ENCODE peak calls at places on chromosomes 12 and 14, in six cellular contexts. F is H9, G is H1, D is IMR-90, W is mesenchymal stem cell, S is neuronal stem cell. X is an unnamed sample.

GRCh38 chr12:114588061-114588460 is 95.9 kb downstream of the TBX3 start:
- DNase-seq in F (no peak), G (no peak), D (no peak), W (no peak), S (no peak), X (peak)

GRCh38 chr12:49680075-49680474 is 27.1 kb downstream of the FMNL3 start:
- DNase-seq in F (no peak), G (no peak), D (no peak), W (no peak), S (no peak), X (no peak)

GRCh38 chr14:31829256-31829923 is 247.7 kb upstream of the ARHGAP5 start:
- DNase-seq in F (no peak), G (no peak), D (peak), W (peak), S (no peak), X (peak)

GRCh38 chr14:70665448-70666363 is 24.0 kb downstream of the TTC9 start:
- DNase-seq in F (no peak), G (no peak), D (no peak), W (no peak), S (no peak), X (peak)

GRCh38 chr14:77037886-77038511 is 9.5 kb upstream of the IRF2BPL start:
- DNase-seq in F (no peak), G (peak), D (no peak), W (peak), S (no peak), X (no peak)

GRCh38 chr14:71610797-71611196 is 321.4 kb upstream of the RGS6 start:
- DNase-seq in F (no peak), G (no peak), D (no peak), W (no peak), S (no peak), X (no peak)

GRCh38 chr12:115785548-115785947 is 491.9 kb downstream of the MED13L start:
- DNase-seq in F (no peak), G (no peak), D (no peak), W (no peak), S (no peak), X (no peak)

GRCh38 chr12:98211914-98212695 is 303.3 kb upstream of the TMPO start:
- DNase-seq in F (no peak), G (no peak), D (no peak), W (no peak), S (no peak), X (no peak)

GRCh38 chr14:76056128-76056527 is 70.6 kb downstream of the IFT43 start:
- DNase-seq in F (peak), G (no peak), D (peak), W (peak), S (no peak), X (no peak)

GRCh38 chr14:33916663-33917565 is 34.0 kb downstream of the EGLN3 start:
- DNase-seq in F (no peak), G (no peak), D (no peak), W (peak), S (no peak), X (peak)

GRCh38 chr12:39592295-39592694 is 27.3 kb downstream of the ABCD2 start:
- DNase-seq in F (no peak), G (no peak), D (no peak), W (no peak), S (no peak), X (no peak)

GRCh38 chr14:34374998-34375740 is 86.9 kb downstream of the SPTSSA start:
- DNase-seq in F (no peak), G (no peak), D (no peak), W (no peak), S (no peak), X (peak)

GRCh38 chr14:49966304-49966809 is 73.5 kb downstream of the ARF6 start:
- DNase-seq in F (no peak), G (peak), D (no peak), W (no peak), S (no peak), X (no peak)

GRCh38 chr14:55123101-55123500 is 6.0 kb upstream of the LGALS3 start:
- DNase-seq in F (no peak), G (no peak), D (peak), W (peak), S (no peak), X (no peak)

GRCh38 chr12:22459872-22460490 is 84.4 kb downstream of the C2CD5 start:
- DNase-seq in F (no peak), G (no peak), D (peak), W (peak), S (peak), X (peak)

GRCh38 chr12:91335724-91336123 is 153.1 kb upstream of the DCN start:
- DNase-seq in F (no peak), G (no peak), D (no peak), W (no peak), S (no peak), X (no peak)

GRCh38 chr14:105837349-105838063 is 311.1 kb downstream of the TMEM121 start:
- DNase-seq in F (peak), G (no peak), D (no peak), W (no peak), S (no peak), X (no peak)

GRCh38 chr14:54782803-54783659 is 119.6 kb downstream of the GCH1 start:
- DNase-seq in F (peak), G (no peak), D (no peak), W (no peak), S (no peak), X (no peak)

GRCh38 chr12:39122562-39123204 is 217.3 kb upstream of the CPNE8 start:
- DNase-seq in F (peak), G (peak), D (no peak), W (no peak), S (no peak), X (peak)

GRCh38 chr12:120710805-120711296 is 593 bp downstream of the UNC119B start:
- DNase-seq in F (peak), G (peak), D (no peak), W (peak), S (no peak), X (peak)

GRCh38 chr12:39429809-39430208 is 13.1 kb downstream of the KIF21A start:
- DNase-seq in F (no peak), G (no peak), D (no peak), W (no peak), S (no peak), X (no peak)

GRCh38 chr12:19035552-19035951 is 94.0 kb upstream of the PLEKHA5 start:
- DNase-seq in F (no peak), G (no peak), D (peak), W (no peak), S (no peak), X (peak)

GRCh38 chr14:80215756-80216581 is 4.7 kb upstream of the DIO2 start:
- DNase-seq in F (peak), G (no peak), D (peak), W (peak), S (no peak), X (peak)

DNA sequence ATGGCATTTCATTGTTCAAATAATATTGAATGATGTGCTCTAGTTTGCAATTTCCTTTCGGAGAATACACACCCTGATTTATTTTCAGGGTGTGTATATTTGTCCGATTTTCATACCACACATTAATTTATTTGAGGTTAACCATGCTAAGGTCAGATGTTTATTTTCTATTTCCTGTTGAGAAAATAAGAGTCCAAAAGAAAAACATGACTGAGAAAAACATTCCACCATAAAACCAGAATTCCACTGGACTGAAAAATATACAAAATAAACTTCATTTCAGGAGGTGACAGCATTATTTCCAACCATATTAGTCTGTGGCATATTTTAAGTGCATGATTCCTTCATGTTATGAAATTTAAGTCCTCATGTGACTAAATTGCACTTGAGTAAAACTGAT is 64.2 kb upstream of the OVCH1 start:
- DNase-seq in F (no peak), G (no peak), D (no peak), W (no peak), S (no peak), X (no peak)
- H2AFZ ChIP-seq in F (no peak), G (no peak), D (no peak), W (no peak), S (no peak), X (no peak)

DNA sequence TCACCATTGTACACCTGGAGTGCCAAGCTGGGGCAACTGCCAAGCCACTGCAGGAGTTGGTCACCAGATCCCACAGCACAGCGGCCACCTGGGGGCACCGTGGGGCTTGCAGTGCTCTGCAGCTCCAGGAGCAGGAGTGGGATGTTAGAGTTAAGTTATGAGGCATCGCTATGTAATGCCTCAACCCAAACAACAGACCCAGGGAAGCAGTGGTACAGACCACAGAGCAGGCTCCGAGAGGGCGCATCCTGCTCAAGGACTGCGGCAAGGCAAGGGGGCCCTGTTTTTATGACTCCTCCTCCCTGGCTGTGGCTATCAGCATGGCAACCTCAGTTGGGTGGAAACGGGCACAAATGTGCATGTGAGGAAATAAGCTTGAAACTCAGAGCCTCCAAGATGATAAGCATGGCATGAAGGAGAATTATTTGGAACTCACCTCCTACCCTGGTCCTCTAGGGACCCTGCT is 63.1 kb downstream of the ARL6IP4 start:
- DNase-seq in F (peak), G (peak), D (peak), W (peak), S (peak), X (peak)
- H2BK5ac ChIP-seq in F (no peak), G (no peak), D (peak), W (no peak), S (no peak), X (no peak)

GRCh38 chr14:42228611-42229010 is 621.9 kb downstream of the LRFN5 start:
- DNase-seq in F (no peak), G (no peak), D (no peak), W (no peak), S (no peak), X (no peak)

GRCh38 chr14:42222924-42223471 is 616.3 kb downstream of the LRFN5 start:
- DNase-seq in F (no peak), G (no peak), D (peak), W (peak), S (no peak), X (no peak)

GRCh38 chr14:42229294-42229693 is 622.6 kb downstream of the LRFN5 start:
- DNase-seq in F (no peak), G (no peak), D (no peak), W (no peak), S (no peak), X (no peak)

GRCh38 chr14:42229976-42230375 is 623.3 kb downstream of the LRFN5 start:
- DNase-seq in F (no peak), G (no peak), D (no peak), W (no peak), S (no peak), X (no peak)

DNA sequence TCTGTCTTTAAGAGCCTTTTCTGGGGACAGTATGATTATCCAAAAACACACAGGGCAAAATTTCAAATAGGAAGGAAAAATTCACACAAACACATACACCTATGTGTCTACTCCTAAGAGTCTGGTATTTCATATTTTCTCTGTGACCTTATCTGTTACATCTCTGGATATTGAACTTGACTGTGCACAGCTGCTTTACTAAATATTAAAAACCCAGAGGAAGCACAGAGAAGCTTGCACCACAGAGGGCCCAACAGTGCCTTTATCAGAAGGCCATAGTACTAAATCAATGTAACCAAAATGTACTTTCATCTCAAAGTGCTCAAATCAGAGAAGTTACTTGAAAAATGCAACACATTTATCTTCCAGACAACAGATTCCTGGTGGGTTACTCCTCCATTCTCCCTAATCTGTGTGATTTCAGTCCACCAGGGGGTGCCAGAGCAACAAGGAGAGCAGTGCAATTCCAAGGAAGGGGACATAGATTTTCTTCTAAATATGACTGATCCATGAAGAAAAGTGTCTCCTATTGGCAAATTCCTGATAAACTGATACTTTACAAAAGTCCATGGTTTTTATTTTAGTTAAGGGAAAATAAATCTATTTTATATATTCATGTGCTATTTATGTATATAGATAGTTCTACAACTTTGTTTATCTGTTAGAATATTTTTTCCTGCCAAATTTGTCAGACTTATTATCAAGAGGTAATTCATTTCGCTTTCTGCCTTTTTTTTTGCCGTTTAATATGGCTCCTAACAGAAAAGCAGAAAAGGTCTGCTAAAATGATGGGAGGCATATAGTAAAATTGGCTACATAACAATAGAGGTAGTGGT is 617.6 kb downstream of the LRFN5 start:
- DNase-seq in F (peak), G (peak), D (peak), W (peak), S (peak), X (peak)
- H2AFZ ChIP-seq in F (no peak), G (peak), D (no peak), W (no peak), S (peak), X (no peak)

GRCh38 chr12:41932470-41932991 is 212.1 kb downstream of the GXYLT1 start:
- DNase-seq in F (peak), G (peak), D (no peak), W (peak), S (no peak), X (no peak)
- H2BK5ac ChIP-seq in F (no peak), G (no peak), D (no peak), W (no peak), S (no peak), X (peak)

GRCh38 chr12:110744176-110744575 is 1.5 kb upstream of the PPP1CC start:
- DNase-seq in F (no peak), G (no peak), D (peak), W (no peak), S (no peak), X (no peak)
- H2AFZ ChIP-seq in F (no peak), G (no peak), D (peak), W (no peak), S (peak), X (no peak)

DNA sequence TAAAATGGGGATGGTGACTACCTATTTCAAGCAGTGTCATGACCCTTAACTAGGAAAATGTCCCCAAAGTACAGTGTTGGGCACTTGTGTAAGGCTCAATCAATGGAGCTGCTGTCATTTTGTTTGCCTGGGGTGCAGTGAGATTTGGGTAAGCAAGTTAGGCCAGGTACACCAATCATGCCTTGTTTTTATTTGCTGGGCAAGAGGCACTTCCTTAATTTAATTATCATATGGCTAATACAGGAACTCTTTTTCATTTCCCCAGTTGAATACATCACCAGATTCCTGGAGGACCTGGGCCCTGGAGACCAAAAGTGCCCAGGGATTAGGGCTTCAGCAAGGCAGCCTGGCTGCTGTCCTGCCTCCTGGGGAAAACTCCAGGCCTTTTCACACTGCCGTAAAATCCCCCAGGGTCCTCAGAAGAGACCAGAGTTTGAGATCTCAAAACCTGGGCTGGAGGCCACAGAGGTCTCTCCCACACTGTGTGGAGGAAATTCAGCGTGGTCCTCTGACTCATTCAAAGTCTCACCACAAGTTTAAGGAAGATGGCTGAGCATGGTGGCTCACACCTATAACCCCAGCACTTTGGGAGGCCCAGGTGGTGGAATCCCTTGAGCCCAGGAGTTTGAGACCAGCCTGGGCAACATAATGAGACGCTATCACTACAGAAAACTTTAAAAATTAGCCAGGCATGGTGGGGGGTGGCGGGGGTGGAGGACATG is 28.4 kb upstream of the FOXN3 start:
- DNase-seq in F (no peak), G (no peak), D (peak), W (no peak), S (no peak), X (no peak)
- H2BK5ac ChIP-seq in F (no peak), G (peak), D (no peak), W (peak), S (no peak), X (no peak)